ENCODE peak calls at places on chromosomes 11 and 22, in four cellular contexts. T is prostate gland; Z is CD4-positive, alpha-beta memory T cell; N is CD8-positive, alpha-beta T cell. J is an unnamed sample.

GRCh38 chr11:18726040-18726439 is at the start of gene IGSF22:
- DNase-seq in T (no peak), Z (no peak), N (no peak), J (no peak)

GRCh38 chr22:23395476-23396361 is 184.4 kb downstream of the IGLL1 start:
- DNase-seq in T (no peak), Z (no peak), N (no peak), J (peak; percentile 25)

GRCh38 chr11:78660451-78660850 is 85.8 kb upstream of the NARS2 start:
- DNase-seq in T (no peak), Z (no peak), N (no peak), J (no peak)

GRCh38 chr22:30206964-30207363 is 39.6 kb downstream of the LIF start:
- DNase-seq in T (no peak), Z (no peak), N (no peak), J (no peak)

GRCh38 chr11:72136677-72137255 is 1.2 kb downstream of the FOLR3 start:
- DNase-seq in T (no peak), Z (no peak), N (no peak), J (no peak)

GRCh38 chr11:65298655-65299179 is 15.9 kb upstream of the CDC42EP2 start:
- DNase-seq in T (no peak), Z (no peak), N (no peak), J (no peak)

GRCh38 chr11:13449522-13449921 is 13.5 kb downstream of the BTBD10 start:
- DNase-seq in T (no peak), Z (no peak), N (no peak), J (no peak)

GRCh38 chr11:72239849-72240460 is 4.0 kb downstream of the PHOX2A start:
- DNase-seq in T (peak; percentile 47), Z (no peak), N (no peak), J (peak; percentile 40)

GRCh38 chr22:35824256-35824655 is 106.6 kb downstream of the APOL5 start:
- DNase-seq in T (no peak), Z (no peak), N (no peak), J (no peak)

GRCh38 chr11:61832207-61832606 is 4.1 kb downstream of the FADS2 start:
- DNase-seq in T (no peak), Z (no peak), N (no peak), J (no peak)

GRCh38 chr11:12602421-12602820 is 71.8 kb upstream of the TEAD1 start:
- DNase-seq in T (no peak), Z (no peak), N (no peak), J (no peak)

GRCh38 chr11:61509058-61510029 is 795 bp downstream of the LRRC10B start:
- DNase-seq in T (peak; percentile 57), Z (peak; percentile 60), N (peak; percentile 16), J (peak; percentile 54)

GRCh38 chr22:48051796-48052620 is 1289.6 kb downstream of the TBC1D22A start:
- DNase-seq in T (no peak), Z (no peak), N (no peak), J (no peak)

GRCh38 chr22:23225724-23226496 is 45.6 kb downstream of the BCR start:
- DNase-seq in T (peak; percentile 78), Z (peak; percentile 58), N (no peak), J (no peak)

GRCh38 chr11:8228206-8228605 is 35.5 kb downstream of the LMO1 start:
- DNase-seq in T (no peak), Z (no peak), N (no peak), J (no peak)

GRCh38 chr22:21942407-21942895 is 10.2 kb downstream of the PPM1F start:
- DNase-seq in T (no peak), Z (no peak), N (no peak), J (no peak)

GRCh38 chr11:11084337-11084736 is 226.5 kb upstream of the ZBED5 start:
- DNase-seq in T (no peak), Z (no peak), N (no peak), J (no peak)

GRCh38 chr11:27703453-27703852 is 3.2 kb upstream of the BDNF start:
- DNase-seq in T (no peak), Z (no peak), N (no peak), J (no peak)

GRCh38 chr11:57481315-57481714 is 21.0 kb downstream of the RTN4RL2 start:
- DNase-seq in T (no peak), Z (no peak), N (no peak), J (no peak)

GRCh38 chr11:100403817-100404216 is 283.3 kb upstream of the ARHGAP42 start:
- DNase-seq in T (no peak), Z (no peak), N (no peak), J (no peak)

GRCh38 chr11:96342131-96342970 is 644 bp downstream of the MAML2 start:
- DNase-seq in T (no peak), Z (peak; percentile 5), N (no peak), J (no peak)

GRCh38 chr11:22797081-22797480 is 32.5 kb downstream of the SVIP start:
- DNase-seq in T (no peak), Z (no peak), N (no peak), J (no peak)

GRCh38 chr22:49901457-49901856 is 16.8 kb downstream of the ALG12 start:
- DNase-seq in T (no peak), Z (no peak), N (no peak), J (no peak)
- H3K9me3 ChIP-seq in T (no peaks in the 10 kb centered on the region), Z (no peaks in the 10 kb centered on the region), N (no peaks in the 10 kb centered on the region), J (no peaks in the 10 kb centered on the region)

GRCh38 chr22:42625416-42625815 is 10.7 kb upstream of the POLDIP3 start:
- DNase-seq in T (no peak), Z (no peak), N (no peak), J (no peak)
- H3K36me3 ChIP-seq in T (peaks cover 19% of the 10 kb centered on the region), Z (peaks cover 46% of the 10 kb centered on the region), N (peaks cover 11% of the 10 kb centered on the region), J (peaks cover 9% of the 10 kb centered on the region)

GRCh38 chr11:70825893-70826540 is 426.4 kb downstream of the SHANK2 start:
- DNase-seq in T (no peak), Z (no peak), N (no peak), J (no peak)

GRCh38 chr11:70828498-70829159 is 423.7 kb downstream of the SHANK2 start:
- DNase-seq in T (no peak), Z (no peak), N (no peak), J (no peak)

GRCh38 chr11:70826950-70827349 is 425.4 kb downstream of the SHANK2 start:
- DNase-seq in T (no peak), Z (no peak), N (no peak), J (no peak)

GRCh38 chr11:70824590-70825300 is 426.4 kb downstream of the CTTN start:
- DNase-seq in T (no peak), Z (no peak), N (no peak), J (no peak)

DNA sequence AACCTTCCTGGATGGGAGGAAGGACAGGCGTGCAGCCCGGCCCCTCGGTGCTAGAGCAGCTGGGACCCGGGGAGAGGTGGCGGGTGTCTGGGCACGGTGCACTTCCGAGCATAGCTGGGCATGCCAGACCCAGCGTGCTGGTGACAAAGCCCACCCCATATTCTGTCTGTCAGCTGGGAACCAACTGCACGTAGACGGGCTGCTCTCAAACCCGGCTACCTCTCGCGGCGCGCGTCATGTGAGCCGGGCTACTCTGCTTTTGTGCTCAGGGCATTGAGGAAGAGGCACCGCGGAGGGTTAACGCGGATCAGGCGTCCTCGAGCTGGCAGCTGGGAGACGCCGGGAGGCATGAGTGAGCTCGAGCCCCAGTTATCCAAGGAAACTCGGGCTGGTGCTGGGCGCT is 425.8 kb downstream of the SHANK2 start:
- DNase-seq in T (peak; percentile 13), Z (no peak), N (no peak), J (no peak)
- H3K27me3 ChIP-seq in T (no peaks in the 10 kb centered on the region), Z (no peaks in the 10 kb centered on the region), N (no peaks in the 10 kb centered on the region), J (no peaks in the 10 kb centered on the region)

DNA sequence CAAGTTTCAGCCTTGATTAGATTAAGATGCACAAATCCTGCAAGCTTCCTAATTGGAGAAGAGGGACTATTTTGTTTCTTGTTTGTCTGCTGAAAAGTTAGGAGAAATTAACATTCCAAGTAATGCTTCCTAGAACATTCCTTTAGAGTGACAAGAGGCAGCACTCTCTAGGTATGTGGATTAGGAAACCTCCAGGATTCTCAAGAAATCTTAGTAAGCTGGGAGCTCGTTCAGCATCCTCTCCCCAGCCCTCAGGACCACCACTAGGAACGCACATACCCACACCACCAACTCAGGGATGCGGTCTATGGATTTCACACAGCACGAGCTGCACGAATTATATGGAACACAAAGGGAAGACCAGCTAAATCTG is 52.9 kb downstream of the NCAPD3 start:
- DNase-seq in T (no peak), Z (no peak), N (no peak), J (no peak)
- H3K9me3 ChIP-seq in T (no peaks in the 10 kb centered on the region), Z (no peaks in the 10 kb centered on the region), N (no peaks in the 10 kb centered on the region), J (no peaks in the 10 kb centered on the region)

GRCh38 chr22:17140826-17141771 is 18.0 kb downstream of the HDHD5 start:
- DNase-seq in T (no peak), Z (no peak), N (no peak), J (no peak)
- H3K36me3 ChIP-seq in T (no peaks in the 10 kb centered on the region), Z (peaks cover 10% of the 10 kb centered on the region), N (peaks cover 33% of the 10 kb centered on the region), J (peaks cover 5% of the 10 kb centered on the region)

GRCh38 chr11:20601221-20601914 is 2.0 kb downstream of the SLC6A5 start:
- DNase-seq in T (no peak), Z (no peak), N (no peak), J (no peak)
- H3K27me3 ChIP-seq in T (peaks cover 58% of the 10 kb centered on the region), Z (peaks cover 58% of the 10 kb centered on the region), N (peaks cover 24% of the 10 kb centered on the region), J (peaks cover 57% of the 10 kb centered on the region)

DNA sequence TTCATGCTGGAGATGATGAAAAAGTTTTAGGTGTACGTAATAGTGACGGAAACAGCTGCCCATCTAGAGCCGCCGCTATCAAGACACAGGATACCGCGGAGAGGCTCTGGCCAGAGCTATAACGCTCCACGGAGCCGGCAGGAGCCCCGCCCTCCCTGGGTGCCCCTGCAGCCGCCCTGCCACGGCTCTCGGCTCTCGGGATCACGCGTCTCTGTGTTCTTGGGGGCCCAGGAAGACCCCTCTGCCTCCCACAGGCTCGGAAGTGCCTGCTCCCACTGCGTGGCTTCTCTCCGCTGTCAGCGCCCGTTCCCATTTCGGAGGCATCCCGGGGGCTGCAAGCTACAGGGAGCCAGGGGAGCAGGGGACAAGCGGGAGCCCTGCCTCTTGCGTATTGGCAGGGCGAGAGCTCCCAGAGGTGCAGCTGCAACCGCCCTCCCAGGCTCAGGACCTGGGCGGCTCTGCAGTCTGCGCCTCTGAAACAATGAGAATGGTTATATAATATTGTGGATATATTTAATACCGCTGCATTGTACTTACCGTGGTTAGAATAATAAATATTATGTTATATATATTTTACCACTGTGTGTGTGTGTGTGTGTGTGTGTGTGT is 13.7 kb downstream of the GLYATL2 start:
- DNase-seq in T (no peak), Z (no peak), N (no peak), J (no peak)
- H3K9me3 ChIP-seq in T (no peaks in the 10 kb centered on the region), Z (no peaks in the 10 kb centered on the region), N (no peaks in the 10 kb centered on the region), J (no peaks in the 10 kb centered on the region)

DNA sequence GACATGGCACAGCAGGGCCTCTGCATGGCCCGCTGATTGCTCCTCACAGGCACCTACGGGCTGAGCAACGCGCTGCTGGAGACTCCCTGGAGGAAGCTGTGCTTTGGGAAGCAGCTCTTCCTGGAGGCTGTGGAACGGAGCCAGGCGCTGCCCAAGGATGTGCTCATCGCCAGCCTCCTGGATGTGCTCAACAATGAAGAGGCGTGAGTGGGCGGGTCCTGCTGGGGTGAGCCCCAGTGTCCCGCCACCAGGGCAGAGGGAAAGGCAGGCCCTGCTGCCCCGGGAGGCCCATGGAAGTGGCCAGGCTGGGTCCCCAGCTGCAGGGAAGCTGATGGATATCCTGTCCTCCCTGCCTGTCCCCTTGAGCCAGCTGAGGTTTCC is 18.6 kb upstream of the DGCR8 start:
- DNase-seq in T (no peak), Z (no peak), N (no peak), J (no peak)
- H3K36me3 ChIP-seq in T (no peaks in the 10 kb centered on the region), Z (peaks cover 46% of the 10 kb centered on the region), N (peaks cover 7% of the 10 kb centered on the region), J (peaks cover 18% of the 10 kb centered on the region)

DNA sequence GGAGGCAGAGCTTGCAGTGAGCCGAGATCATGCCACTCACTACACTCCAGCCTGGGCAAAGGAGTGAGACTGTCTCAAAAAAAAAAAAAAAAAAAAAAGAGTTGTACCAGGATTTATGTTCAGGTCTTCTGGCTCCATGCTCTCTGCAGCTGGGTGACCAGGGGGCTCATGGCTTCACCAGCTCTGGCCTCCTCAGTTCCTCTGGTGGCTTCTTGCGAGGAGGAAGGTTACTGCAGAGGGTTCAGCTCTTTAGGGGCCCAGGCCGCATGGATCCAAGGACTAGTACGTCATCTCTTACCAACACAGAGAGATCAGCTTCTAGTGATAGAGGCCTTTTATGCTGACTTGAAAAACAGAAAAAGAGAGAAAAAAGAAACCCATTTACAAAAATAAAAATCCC is 13.5 kb downstream of the ZBTB16 start:
- DNase-seq in T (no peak), Z (no peak), N (no peak), J (no peak)
- H3K27me3 ChIP-seq in T (no peaks in the 10 kb centered on the region), Z (no peaks in the 10 kb centered on the region), N (no peaks in the 10 kb centered on the region), J (no peaks in the 10 kb centered on the region)

J was measured in CD8-positive, alpha-beta memory T cell.